ENCODE peak calls at places on chromosomes 11 and 22, in eight cellular contexts. One of them, this sample, is unnamed.

GRCh38 chr11:83097671-83098070 is 26.0 kb upstream of the RAB30 start:
- DNase-seq in CD4-positive, alpha-beta T cell: no peak
- DNase-seq in kidney: no peak
- DNase-seq in CD8-positive, alpha-beta T cell: no peak
- DNase-seq in AG09309: no peak
- DNase-seq in OCI-LY7: no peak
- DNase-seq in thyroid gland: no peak
- DNase-seq in GM12865: no peak
- DNase-seq in this sample: no peak

GRCh38 chr11:3126207-3126865 is 38.8 kb downstream of the OSBPL5 start:
- DNase-seq in thyroid gland: peak
- DNase-seq in GM12865: no peak
- DNase-seq in OCI-LY7: no peak
- DNase-seq in kidney: peak
- DNase-seq in CD4-positive, alpha-beta T cell: peak
- DNase-seq in AG09309: no peak
- DNase-seq in CD8-positive, alpha-beta T cell: no peak
- DNase-seq in this sample: no peak

GRCh38 chr11:122776546-122776945 is 61.8 kb upstream of the CRTAM start:
- DNase-seq in CD8-positive, alpha-beta T cell: no peak
- DNase-seq in CD4-positive, alpha-beta T cell: no peak
- DNase-seq in AG09309: no peak
- DNase-seq in GM12865: no peak
- DNase-seq in kidney: no peak
- DNase-seq in thyroid gland: no peak
- DNase-seq in OCI-LY7: no peak
- DNase-seq in this sample: no peak

GRCh38 chr22:22366478-22366988 is 121.9 kb downstream of the VPREB1 start:
- DNase-seq in CD4-positive, alpha-beta T cell: no peak
- DNase-seq in AG09309: no peak
- DNase-seq in OCI-LY7: peak
- DNase-seq in CD8-positive, alpha-beta T cell: no peak
- DNase-seq in thyroid gland: no peak
- DNase-seq in GM12865: no peak
- DNase-seq in kidney: no peak
- DNase-seq in this sample: no peak

GRCh38 chr11:73402834-73403185 is 26.6 kb downstream of the RELT start:
- DNase-seq in GM12865: peak
- DNase-seq in kidney: no peak
- DNase-seq in thyroid gland: no peak
- DNase-seq in OCI-LY7: peak
- DNase-seq in CD4-positive, alpha-beta T cell: no peak
- DNase-seq in CD8-positive, alpha-beta T cell: no peak
- DNase-seq in AG09309: no peak
- DNase-seq in this sample: peak

GRCh38 chr11:64518928-64519327 is 72.1 kb upstream of the SLC22A12 start:
- DNase-seq in CD8-positive, alpha-beta T cell: no peak
- DNase-seq in CD4-positive, alpha-beta T cell: no peak
- DNase-seq in GM12865: no peak
- DNase-seq in AG09309: no peak
- DNase-seq in OCI-LY7: no peak
- DNase-seq in thyroid gland: no peak
- DNase-seq in kidney: no peak
- DNase-seq in this sample: no peak

GRCh38 chr11:72591785-72592490 is 82.3 kb downstream of the PDE2A start:
- DNase-seq in GM12865: peak
- DNase-seq in kidney: no peak
- DNase-seq in CD4-positive, alpha-beta T cell: peak
- DNase-seq in AG09309: no peak
- DNase-seq in thyroid gland: no peak
- DNase-seq in OCI-LY7: peak
- DNase-seq in CD8-positive, alpha-beta T cell: peak
- DNase-seq in this sample: no peak

GRCh38 chr11:18209058-18209457 is 27.5 kb downstream of the SAA4 start:
- DNase-seq in GM12865: no peak
- DNase-seq in kidney: peak
- DNase-seq in CD8-positive, alpha-beta T cell: no peak
- DNase-seq in CD4-positive, alpha-beta T cell: no peak
- DNase-seq in OCI-LY7: no peak
- DNase-seq in AG09309: no peak
- DNase-seq in thyroid gland: no peak
- DNase-seq in this sample: no peak

GRCh38 chr11:59841514-59841913 is 3.8 kb downstream of the CBLIF start:
- DNase-seq in thyroid gland: no peak
- DNase-seq in AG09309: no peak
- DNase-seq in CD8-positive, alpha-beta T cell: no peak
- DNase-seq in GM12865: peak
- DNase-seq in CD4-positive, alpha-beta T cell: no peak
- DNase-seq in OCI-LY7: no peak
- DNase-seq in kidney: no peak
- DNase-seq in this sample: no peak

GRCh38 chr11:60912851-60913550 is 957 bp upstream of the TMEM109 start:
- DNase-seq in OCI-LY7: no peak
- DNase-seq in GM12865: no peak
- DNase-seq in CD8-positive, alpha-beta T cell: no peak
- DNase-seq in CD4-positive, alpha-beta T cell: no peak
- DNase-seq in kidney: no peak
- DNase-seq in thyroid gland: peak
- DNase-seq in AG09309: no peak
- DNase-seq in this sample: no peak

GRCh38 chr11:119773016-119773415 is 44.0 kb upstream of the NECTIN1 start:
- DNase-seq in CD8-positive, alpha-beta T cell: no peak
- DNase-seq in thyroid gland: no peak
- DNase-seq in AG09309: no peak
- DNase-seq in kidney: peak
- DNase-seq in OCI-LY7: no peak
- DNase-seq in GM12865: no peak
- DNase-seq in CD4-positive, alpha-beta T cell: no peak
- DNase-seq in this sample: no peak

GRCh38 chr11:7279676-7280075 is 28.0 kb downstream of the SYT9 start:
- DNase-seq in thyroid gland: no peak
- DNase-seq in kidney: no peak
- DNase-seq in CD8-positive, alpha-beta T cell: no peak
- DNase-seq in OCI-LY7: no peak
- DNase-seq in AG09309: no peak
- DNase-seq in GM12865: no peak
- DNase-seq in CD4-positive, alpha-beta T cell: no peak
- DNase-seq in this sample: no peak

GRCh38 chr22:37500745-37501144 is 14.6 kb upstream of the MFNG start:
- DNase-seq in kidney: no peak
- DNase-seq in GM12865: no peak
- DNase-seq in CD8-positive, alpha-beta T cell: no peak
- DNase-seq in thyroid gland: no peak
- DNase-seq in CD4-positive, alpha-beta T cell: no peak
- DNase-seq in OCI-LY7: no peak
- DNase-seq in AG09309: no peak
- DNase-seq in this sample: no peak

GRCh38 chr22:46122511-46122971 is 27.8 kb upstream of the PPARA start:
- DNase-seq in OCI-LY7: peak
- DNase-seq in CD4-positive, alpha-beta T cell: peak
- DNase-seq in kidney: peak
- DNase-seq in AG09309: no peak
- DNase-seq in GM12865: peak
- DNase-seq in CD8-positive, alpha-beta T cell: peak
- DNase-seq in thyroid gland: peak
- DNase-seq in this sample: peak

GRCh38 chr11:129374993-129375721 is 491 bp upstream of the BARX2 start:
- DNase-seq in GM12865: no peak
- DNase-seq in CD8-positive, alpha-beta T cell: no peak
- DNase-seq in OCI-LY7: no peak
- DNase-seq in kidney: peak
- DNase-seq in AG09309: no peak
- DNase-seq in thyroid gland: peak
- DNase-seq in CD4-positive, alpha-beta T cell: no peak
- DNase-seq in this sample: peak

GRCh38 chr11:78489184-78489583 is 71.6 kb upstream of the GAB2 start:
- DNase-seq in OCI-LY7: no peak
- DNase-seq in kidney: no peak
- DNase-seq in AG09309: no peak
- DNase-seq in GM12865: no peak
- DNase-seq in CD8-positive, alpha-beta T cell: no peak
- DNase-seq in CD4-positive, alpha-beta T cell: no peak
- DNase-seq in thyroid gland: no peak
- DNase-seq in this sample: no peak

GRCh38 chr11:15775797-15776196 is 580.5 kb downstream of the SOX6 start:
- DNase-seq in CD4-positive, alpha-beta T cell: no peak
- DNase-seq in CD8-positive, alpha-beta T cell: no peak
- DNase-seq in GM12865: no peak
- DNase-seq in AG09309: no peak
- DNase-seq in kidney: no peak
- DNase-seq in thyroid gland: no peak
- DNase-seq in OCI-LY7: no peak
- DNase-seq in this sample: no peak

GRCh38 chr11:80163011-80163410 is 722.2 kb upstream of the TENM4 start:
- DNase-seq in OCI-LY7: no peak
- DNase-seq in AG09309: no peak
- DNase-seq in CD4-positive, alpha-beta T cell: no peak
- DNase-seq in kidney: no peak
- DNase-seq in CD8-positive, alpha-beta T cell: no peak
- DNase-seq in thyroid gland: no peak
- DNase-seq in GM12865: no peak
- DNase-seq in this sample: no peak

GRCh38 chr11:18749681-18750319 is 23.8 kb upstream of the IGSF22 start:
- DNase-seq in OCI-LY7: no peak
- DNase-seq in CD4-positive, alpha-beta T cell: no peak
- DNase-seq in kidney: no peak
- DNase-seq in GM12865: no peak
- DNase-seq in CD8-positive, alpha-beta T cell: no peak
- DNase-seq in thyroid gland: no peak
- DNase-seq in AG09309: peak
- DNase-seq in this sample: no peak

GRCh38 chr11:85725510-85726258 is 39.7 kb upstream of the CCDC89 start:
- DNase-seq in CD4-positive, alpha-beta T cell: no peak
- DNase-seq in CD8-positive, alpha-beta T cell: no peak
- DNase-seq in thyroid gland: no peak
- DNase-seq in OCI-LY7: no peak
- DNase-seq in AG09309: peak
- DNase-seq in kidney: no peak
- DNase-seq in GM12865: no peak
- DNase-seq in this sample: no peak

GRCh38 chr11:67695606-67696005 is 21.2 kb upstream of the ALDH3B2 start:
- DNase-seq in OCI-LY7: no peak
- DNase-seq in thyroid gland: no peak
- DNase-seq in GM12865: no peak
- DNase-seq in CD8-positive, alpha-beta T cell: no peak
- DNase-seq in CD4-positive, alpha-beta T cell: no peak
- DNase-seq in kidney: no peak
- DNase-seq in AG09309: no peak
- DNase-seq in this sample: no peak

GRCh38 chr11:67696998-67697397 is 22.6 kb upstream of the ALDH3B2 start:
- DNase-seq in CD8-positive, alpha-beta T cell: no peak
- DNase-seq in kidney: no peak
- DNase-seq in AG09309: no peak
- DNase-seq in GM12865: no peak
- DNase-seq in CD4-positive, alpha-beta T cell: no peak
- DNase-seq in OCI-LY7: no peak
- DNase-seq in thyroid gland: no peak
- DNase-seq in this sample: no peak

GRCh38 chr11:67698247-67698646 is 23.8 kb upstream of the ALDH3B2 start:
- DNase-seq in kidney: no peak
- DNase-seq in CD8-positive, alpha-beta T cell: no peak
- DNase-seq in thyroid gland: no peak
- DNase-seq in GM12865: peak
- DNase-seq in CD4-positive, alpha-beta T cell: no peak
- DNase-seq in OCI-LY7: peak
- DNase-seq in AG09309: no peak
- DNase-seq in this sample: no peak

GRCh38 chr11:67697846-67698245 is 23.4 kb upstream of the ALDH3B2 start:
- DNase-seq in AG09309: no peak
- DNase-seq in GM12865: no peak
- DNase-seq in kidney: no peak
- DNase-seq in thyroid gland: no peak
- DNase-seq in CD8-positive, alpha-beta T cell: no peak
- DNase-seq in OCI-LY7: no peak
- DNase-seq in CD4-positive, alpha-beta T cell: no peak
- DNase-seq in this sample: no peak

DNA sequence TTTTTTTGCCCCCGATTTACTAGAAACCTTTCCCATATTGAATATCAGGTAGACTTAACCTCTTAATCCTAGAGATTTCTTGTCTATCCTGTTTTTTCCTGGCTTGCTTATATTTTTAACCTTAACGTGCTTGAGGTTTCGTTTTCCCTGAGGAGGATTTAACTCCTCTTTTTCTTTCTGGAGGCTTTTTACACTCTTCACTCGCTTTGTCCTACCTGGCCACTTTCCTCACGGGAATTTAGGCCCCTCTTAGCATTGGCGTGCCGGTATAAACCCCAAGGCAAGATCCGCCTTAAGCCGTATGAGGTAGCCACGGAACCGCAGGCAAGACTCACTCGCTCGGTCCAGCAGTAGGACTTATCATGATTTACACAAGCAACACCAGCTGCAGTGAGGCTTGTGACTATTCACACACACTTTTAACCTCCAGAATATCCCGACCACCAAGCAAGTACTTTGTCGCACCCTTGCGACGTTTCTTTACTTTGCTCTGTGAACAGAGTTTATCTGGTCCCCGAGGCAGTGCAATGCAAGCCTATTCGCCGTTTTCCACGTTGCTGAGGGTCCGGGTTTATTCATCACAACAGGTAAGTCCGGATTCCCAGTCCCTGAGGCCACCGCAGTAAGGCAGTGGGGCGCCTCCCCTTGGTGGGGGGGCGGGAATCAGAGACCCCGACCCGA is 20.6 kb upstream of the ALDH3B2 start:
- DNase-seq in OCI-LY7: no peak
- DNase-seq in GM12865: no peak
- DNase-seq in CD4-positive, alpha-beta T cell: no peak
- DNase-seq in kidney: no peak
- DNase-seq in CD8-positive, alpha-beta T cell: no peak
- DNase-seq in AG09309: no peak
- DNase-seq in thyroid gland: no peak
- DNase-seq in this sample: no peak
- TF ChIP-seq CTCF in OCI-LY7: no peak
- TF ChIP-seq CTCF in GM12865: no peak
- TF ChIP-seq CTCF in CD4-positive, alpha-beta T cell: no peak
- TF ChIP-seq CTCF in kidney: no peak
- TF ChIP-seq CTCF in CD8-positive, alpha-beta T cell: no peak
- TF ChIP-seq CTCF in AG09309: no peak
- TF ChIP-seq CTCF in thyroid gland: no peak
- TF ChIP-seq CTCF in this sample: no peak

GRCh38 chr11:34449013-34449412 is 10.3 kb downstream of the CAT start:
- DNase-seq in CD8-positive, alpha-beta T cell: no peak
- DNase-seq in AG09309: no peak
- DNase-seq in CD4-positive, alpha-beta T cell: no peak
- DNase-seq in OCI-LY7: peak
- DNase-seq in thyroid gland: peak
- DNase-seq in GM12865: peak
- DNase-seq in kidney: no peak
- DNase-seq in this sample: no peak
- TF ChIP-seq CTCF in CD8-positive, alpha-beta T cell: no peak
- TF ChIP-seq CTCF in AG09309: no peak
- TF ChIP-seq CTCF in CD4-positive, alpha-beta T cell: no peak
- TF ChIP-seq CTCF in OCI-LY7: no peak
- TF ChIP-seq CTCF in thyroid gland: no peak
- TF ChIP-seq CTCF in GM12865: no peak
- TF ChIP-seq CTCF in kidney: no peak
- TF ChIP-seq CTCF in this sample: no peak

GRCh38 chr11:108648528-108648885 is 16.4 kb upstream of the DDX10 start:
- DNase-seq in CD4-positive, alpha-beta T cell: no peak
- DNase-seq in thyroid gland: no peak
- DNase-seq in AG09309: no peak
- DNase-seq in kidney: no peak
- DNase-seq in GM12865: no peak
- DNase-seq in CD8-positive, alpha-beta T cell: no peak
- DNase-seq in OCI-LY7: no peak
- DNase-seq in this sample: no peak
- TF ChIP-seq CTCF in CD4-positive, alpha-beta T cell: peak
- TF ChIP-seq CTCF in thyroid gland: no peak
- TF ChIP-seq CTCF in AG09309: no peak
- TF ChIP-seq CTCF in kidney: no peak
- TF ChIP-seq CTCF in GM12865: no peak
- TF ChIP-seq CTCF in CD8-positive, alpha-beta T cell: no peak
- TF ChIP-seq CTCF in OCI-LY7: no peak
- TF ChIP-seq CTCF in this sample: no peak

GRCh38 chr11:124583827-124584226 is 14.0 kb downstream of the OR8A1 start:
- DNase-seq in thyroid gland: no peak
- DNase-seq in GM12865: no peak
- DNase-seq in CD4-positive, alpha-beta T cell: no peak
- DNase-seq in OCI-LY7: no peak
- DNase-seq in CD8-positive, alpha-beta T cell: no peak
- DNase-seq in AG09309: no peak
- DNase-seq in kidney: no peak
- DNase-seq in this sample: no peak
- TF ChIP-seq CTCF in thyroid gland: no peak
- TF ChIP-seq CTCF in GM12865: no peak
- TF ChIP-seq CTCF in CD4-positive, alpha-beta T cell: no peak
- TF ChIP-seq CTCF in OCI-LY7: no peak
- TF ChIP-seq CTCF in CD8-positive, alpha-beta T cell: no peak
- TF ChIP-seq CTCF in AG09309: no peak
- TF ChIP-seq CTCF in kidney: no peak
- TF ChIP-seq CTCF in this sample: no peak